ENCODE peak calls at places on chromosomes 2 and 18, in five cellular contexts. Q is GM10248, L is H9, A is HuH-7, S is hypothalamus. U is an unnamed sample.

GRCh38 chr2:233061591-233062446 is 1.7 kb downstream of the INPP5D start:
- DNase-seq in Q (peak; percentile 71), S (no peak), L (peak; percentile 56), A (peak; percentile 77), U (peak; percentile 37)

GRCh38 chr2:100470898-100471514 is 724 bp downstream of the NMS start:
- DNase-seq in L (peak; percentile 79), S (no peak), A (peak; percentile 55), Q (no peak), U (no peak)

GRCh38 chr2:123851281-123851680 is 173.8 kb upstream of the CNTNAP5 start:
- DNase-seq in L (no peak), A (no peak), S (no peak), Q (no peak), U (no peak)

GRCh38 chr2:189629553-189630453 is 31.5 kb upstream of the ASNSD1 start:
- DNase-seq in S (no peak), L (no peak), Q (no peak), A (no peak), U (no peak)

GRCh38 chr2:71603851-71604708 is 150.7 kb downstream of the DYSF start:
- DNase-seq in S (no peak), Q (no peak), A (no peak), L (peak; percentile 27), U (no peak)

GRCh38 chr18:63284861-63285260 is 34.7 kb downstream of the BCL2 start:
- DNase-seq in A (no peak), L (no peak), S (peak; percentile 29), Q (no peak), U (no peak)

GRCh38 chr2:216133392-216133791 is 24.2 kb downstream of the XRCC5 start:
- DNase-seq in S (no peak), A (no peak), L (no peak), Q (no peak), U (no peak)

GRCh38 chr2:160478660-160479059 is 14.9 kb downstream of the RBMS1 start:
- DNase-seq in L (no peak), Q (no peak), S (no peak), A (no peak), U (no peak)

GRCh38 chr18:73942081-73942625 is 205.5 kb downstream of the FBXO15 start:
- DNase-seq in Q (no peak), A (no peak), S (no peak), L (no peak), U (no peak)

GRCh38 chr2:11777886-11778415 is 31.5 kb downstream of the LPIN1 start:
- DNase-seq in Q (no peak), A (no peak), L (no peak), S (no peak), U (no peak)

GRCh38 chr18:65175681-65176080 is 575.1 kb upstream of the CDH7 start:
- DNase-seq in S (no peak), L (no peak), Q (no peak), A (no peak), U (no peak)

GRCh38 chr18:33812186-33812585 is 234.2 kb downstream of the ASXL3 start:
- DNase-seq in A (no peak), S (no peak), Q (no peak), L (no peak), U (no peak)

GRCh38 chr18:12064086-12064763 is 29.4 kb upstream of the ANKRD62 start:
- DNase-seq in S (no peak), Q (no peak), L (no peak), A (no peak), U (no peak)

GRCh38 chr18:36183987-36184386 is 3.3 kb upstream of the MOCOS start:
- DNase-seq in S (no peak), L (no peak), Q (no peak), A (no peak), U (no peak)

GRCh38 chr2:181948227-181948626 is 37.4 kb upstream of the PPP1R1C start:
- DNase-seq in L (no peak), Q (no peak), A (no peak), S (no peak), U (no peak)

GRCh38 chr2:236866542-236867340 is 218.9 kb upstream of the COPS8 start:
- DNase-seq in A (no peak), L (peak; percentile 14), Q (no peak), S (no peak), U (no peak)

GRCh38 chr2:226031962-226032441 is 632.5 kb downstream of the NYAP2 start:
- DNase-seq in S (no peak), A (no peak), L (no peak), Q (no peak), U (no peak)

U was measured in activated CD4-positive, alpha-beta T cell treated with anti-CD3 and anti-CD28 coated beads, Interleukin-2, amount 10 ng/mL, durations not matched to agents 7 days and 5 days.